ENCODE peak calls at places on chromosomes 3 and 15, in eight cellular contexts. One of them, this sample, is unnamed.

GRCh38 chr3:31829011-31829410 is 152.1 kb downstream of the OSBPL10 start:
- DNase-seq in cardiac muscle cell: no peak
- DNase-seq in activated B cell treated with CpG ODN at 0.5 μM for 24 hours: no peak
- DNase-seq in WTC11: no peak
- DNase-seq in stomach: no peak
- DNase-seq in globus pallidus: no peak
- DNase-seq in amygdala: no peak
- DNase-seq in HT1080: no peak
- DNase-seq in this sample: no peak

GRCh38 chr15:49675051-49675450 is 54.2 kb downstream of the DTWD1 start:
- DNase-seq in cardiac muscle cell: no peak
- DNase-seq in activated B cell treated with CpG ODN at 0.5 μM for 24 hours: no peak
- DNase-seq in WTC11: no peak
- DNase-seq in stomach: no peak
- DNase-seq in globus pallidus: no peak
- DNase-seq in amygdala: no peak
- DNase-seq in HT1080: peak
- DNase-seq in this sample: no peak

GRCh38 chr15:88166330-88166993 is 90.1 kb downstream of the NTRK3 start:
- DNase-seq in cardiac muscle cell: peak
- DNase-seq in activated B cell treated with CpG ODN at 0.5 μM for 24 hours: no peak
- DNase-seq in WTC11: peak
- DNase-seq in stomach: no peak
- DNase-seq in globus pallidus: no peak
- DNase-seq in amygdala: no peak
- DNase-seq in HT1080: no peak
- DNase-seq in this sample: no peak

GRCh38 chr3:46629571-46630517 is 17.5 kb downstream of the FAM240A start:
- DNase-seq in cardiac muscle cell: peak
- DNase-seq in activated B cell treated with CpG ODN at 0.5 μM for 24 hours: peak
- DNase-seq in WTC11: peak
- DNase-seq in stomach: peak
- DNase-seq in globus pallidus: peak
- DNase-seq in amygdala: peak
- DNase-seq in HT1080: no peak
- DNase-seq in this sample: peak

GRCh38 chr3:14561051-14561634 is 21.0 kb upstream of the GRIP2 start:
- DNase-seq in cardiac muscle cell: no peak
- DNase-seq in activated B cell treated with CpG ODN at 0.5 μM for 24 hours: no peak
- DNase-seq in WTC11: no peak
- DNase-seq in stomach: no peak
- DNase-seq in globus pallidus: no peak
- DNase-seq in amygdala: no peak
- DNase-seq in HT1080: no peak
- DNase-seq in this sample: no peak

GRCh38 chr15:26294062-26294689 is 431.0 kb upstream of the ATP10A start:
- DNase-seq in cardiac muscle cell: peak
- DNase-seq in activated B cell treated with CpG ODN at 0.5 μM for 24 hours: no peak
- DNase-seq in WTC11: peak
- DNase-seq in stomach: no peak
- DNase-seq in globus pallidus: no peak
- DNase-seq in amygdala: no peak
- DNase-seq in HT1080: no peak
- DNase-seq in this sample: no peak

GRCh38 chr15:65738649-65739048 is 53.4 kb downstream of the DENND4A start:
- DNase-seq in cardiac muscle cell: no peak
- DNase-seq in activated B cell treated with CpG ODN at 0.5 μM for 24 hours: no peak
- DNase-seq in WTC11: no peak
- DNase-seq in stomach: no peak
- DNase-seq in globus pallidus: no peak
- DNase-seq in amygdala: no peak
- DNase-seq in HT1080: no peak
- DNase-seq in this sample: no peak

GRCh38 chr3:68931406-68932149 is 769 bp downstream of the TAFA4 start:
- DNase-seq in cardiac muscle cell: peak
- DNase-seq in activated B cell treated with CpG ODN at 0.5 μM for 24 hours: no peak
- DNase-seq in WTC11: peak
- DNase-seq in stomach: no peak
- DNase-seq in globus pallidus: peak
- DNase-seq in amygdala: no peak
- DNase-seq in HT1080: no peak
- DNase-seq in this sample: no peak

GRCh38 chr3:150098621-150099020 is 127.9 kb upstream of the PFN2 start:
- DNase-seq in cardiac muscle cell: no peak
- DNase-seq in activated B cell treated with CpG ODN at 0.5 μM for 24 hours: no peak
- DNase-seq in WTC11: no peak
- DNase-seq in stomach: no peak
- DNase-seq in globus pallidus: no peak
- DNase-seq in amygdala: no peak
- DNase-seq in HT1080: no peak
- DNase-seq in this sample: no peak

GRCh38 chr3:168040624-168041208 is 55.0 kb downstream of the GOLIM4 start:
- DNase-seq in cardiac muscle cell: peak
- DNase-seq in activated B cell treated with CpG ODN at 0.5 μM for 24 hours: no peak
- DNase-seq in WTC11: peak
- DNase-seq in stomach: no peak
- DNase-seq in globus pallidus: peak
- DNase-seq in amygdala: peak
- DNase-seq in HT1080: peak
- DNase-seq in this sample: no peak

GRCh38 chr15:75065467-75065850 is 42.1 kb downstream of the PPCDC start:
- DNase-seq in cardiac muscle cell: no peak
- DNase-seq in activated B cell treated with CpG ODN at 0.5 μM for 24 hours: no peak
- DNase-seq in WTC11: no peak
- DNase-seq in stomach: no peak
- DNase-seq in globus pallidus: no peak
- DNase-seq in amygdala: no peak
- DNase-seq in HT1080: peak
- DNase-seq in this sample: no peak

GRCh38 chr3:115876860-115877646 is 253.7 kb downstream of the GAP43 start:
- DNase-seq in cardiac muscle cell: no peak
- DNase-seq in activated B cell treated with CpG ODN at 0.5 μM for 24 hours: no peak
- DNase-seq in WTC11: no peak
- DNase-seq in stomach: no peak
- DNase-seq in globus pallidus: no peak
- DNase-seq in amygdala: no peak
- DNase-seq in HT1080: no peak
- DNase-seq in this sample: no peak

GRCh38 chr15:85956515-85957275 is 123.0 kb upstream of the AGBL1 start:
- DNase-seq in cardiac muscle cell: no peak
- DNase-seq in activated B cell treated with CpG ODN at 0.5 μM for 24 hours: no peak
- DNase-seq in WTC11: no peak
- DNase-seq in stomach: no peak
- DNase-seq in globus pallidus: no peak
- DNase-seq in amygdala: no peak
- DNase-seq in HT1080: peak
- DNase-seq in this sample: no peak

GRCh38 chr3:33439421-33440327 is 531 bp downstream of the UBP1 start:
- DNase-seq in cardiac muscle cell: peak
- DNase-seq in activated B cell treated with CpG ODN at 0.5 μM for 24 hours: peak
- DNase-seq in WTC11: no peak
- DNase-seq in stomach: peak
- DNase-seq in globus pallidus: peak
- DNase-seq in amygdala: no peak
- DNase-seq in HT1080: peak
- DNase-seq in this sample: no peak

GRCh38 chr15:81851307-81851706 is 194.5 kb downstream of the MEX3B start:
- DNase-seq in cardiac muscle cell: no peak
- DNase-seq in activated B cell treated with CpG ODN at 0.5 μM for 24 hours: no peak
- DNase-seq in WTC11: no peak
- DNase-seq in stomach: no peak
- DNase-seq in globus pallidus: no peak
- DNase-seq in amygdala: no peak
- DNase-seq in HT1080: no peak
- DNase-seq in this sample: no peak

GRCh38 chr15:72206677-72207000 is 9.1 kb upstream of the GRAMD2A start:
- DNase-seq in cardiac muscle cell: no peak
- DNase-seq in activated B cell treated with CpG ODN at 0.5 μM for 24 hours: no peak
- DNase-seq in WTC11: no peak
- DNase-seq in stomach: no peak
- DNase-seq in globus pallidus: no peak
- DNase-seq in amygdala: no peak
- DNase-seq in HT1080: no peak
- DNase-seq in this sample: no peak

GRCh38 chr3:156819842-156820686 is 6.1 kb upstream of the LEKR1 start:
- DNase-seq in cardiac muscle cell: no peak
- DNase-seq in activated B cell treated with CpG ODN at 0.5 μM for 24 hours: no peak
- DNase-seq in WTC11: no peak
- DNase-seq in stomach: no peak
- DNase-seq in globus pallidus: no peak
- DNase-seq in amygdala: no peak
- DNase-seq in HT1080: no peak
- DNase-seq in this sample: no peak

GRCh38 chr15:69766156-69766555 is 313.5 kb downstream of the RPLP1 start:
- DNase-seq in cardiac muscle cell: no peak
- DNase-seq in activated B cell treated with CpG ODN at 0.5 μM for 24 hours: no peak
- DNase-seq in WTC11: no peak
- DNase-seq in stomach: no peak
- DNase-seq in globus pallidus: no peak
- DNase-seq in amygdala: no peak
- DNase-seq in HT1080: no peak
- DNase-seq in this sample: no peak

GRCh38 chr3:39378092-39378491 is 5.1 kb upstream of the SLC25A38 start:
- DNase-seq in cardiac muscle cell: peak
- DNase-seq in activated B cell treated with CpG ODN at 0.5 μM for 24 hours: no peak
- DNase-seq in WTC11: peak
- DNase-seq in stomach: peak
- DNase-seq in globus pallidus: no peak
- DNase-seq in amygdala: no peak
- DNase-seq in HT1080: peak
- DNase-seq in this sample: peak

GRCh38 chr3:37904614-37905047 is 43.0 kb downstream of the CTDSPL start:
- DNase-seq in cardiac muscle cell: no peak
- DNase-seq in activated B cell treated with CpG ODN at 0.5 μM for 24 hours: no peak
- DNase-seq in WTC11: no peak
- DNase-seq in stomach: no peak
- DNase-seq in globus pallidus: no peak
- DNase-seq in amygdala: no peak
- DNase-seq in HT1080: peak
- DNase-seq in this sample: no peak

GRCh38 chr3:6860911-6861330 is at the start of gene GRM7:
- DNase-seq in cardiac muscle cell: peak
- DNase-seq in activated B cell treated with CpG ODN at 0.5 μM for 24 hours: no peak
- DNase-seq in WTC11: peak
- DNase-seq in stomach: no peak
- DNase-seq in globus pallidus: peak
- DNase-seq in amygdala: peak
- DNase-seq in HT1080: peak
- DNase-seq in this sample: no peak